ENCODE peak calls at places on chromosomes 13 and 19, in eight cellular contexts. One of them, this sample, is unnamed.

GRCh38 chr13:42384265-42384664 is 112.3 kb downstream of the AKAP11 start:
- DNase-seq in ovary: no peak
- DNase-seq in fibroblast of mammary gland: peak; percentile 40
- DNase-seq in left lung: no peak
- DNase-seq in fibroblast of the aortic adventitia: no peak
- DNase-seq in AG04450: no peak
- DNase-seq in PC-9: no peak
- DNase-seq in neural progenitor cell: no peak
- DNase-seq in this sample: no peak

GRCh38 chr19:23070353-23070781 is 46.5 kb upstream of the ZNF730 start:
- DNase-seq in neural progenitor cell: no peak
- DNase-seq in PC-9: no peak
- DNase-seq in AG04450: no peak
- DNase-seq in fibroblast of the aortic adventitia: peak; percentile 22
- DNase-seq in left lung: no peak
- DNase-seq in ovary: peak; percentile 61
- DNase-seq in fibroblast of mammary gland: peak; percentile 59
- DNase-seq in this sample: peak; percentile 68

GRCh38 chr13:101649490-101650126 is 197.1 kb downstream of the ITGBL1 start:
- DNase-seq in neural progenitor cell: no peak
- DNase-seq in PC-9: peak; percentile 95
- DNase-seq in AG04450: peak; percentile 3
- DNase-seq in ovary: no peak
- DNase-seq in fibroblast of mammary gland: peak; percentile 91
- DNase-seq in fibroblast of the aortic adventitia: peak; percentile 92
- DNase-seq in left lung: no peak
- DNase-seq in this sample: peak; percentile 90

GRCh38 chr13:20489185-20489820 is 36.4 kb downstream of the CRYL1 start:
- DNase-seq in neural progenitor cell: no peak
- DNase-seq in ovary: no peak
- DNase-seq in AG04450: no peak
- DNase-seq in fibroblast of mammary gland: peak; percentile 56
- DNase-seq in fibroblast of the aortic adventitia: no peak
- DNase-seq in PC-9: peak; percentile 53
- DNase-seq in left lung: no peak
- DNase-seq in this sample: no peak

GRCh38 chr13:109698779-109699178 is 87.6 kb downstream of the IRS2 start:
- DNase-seq in PC-9: no peak
- DNase-seq in neural progenitor cell: no peak
- DNase-seq in fibroblast of mammary gland: peak; percentile 85
- DNase-seq in fibroblast of the aortic adventitia: peak; percentile 46
- DNase-seq in left lung: no peak
- DNase-seq in ovary: no peak
- DNase-seq in AG04450: no peak
- DNase-seq in this sample: peak; percentile 59

GRCh38 chr19:10408511-10409291 is 5.4 kb upstream of the CDC37 start:
- DNase-seq in left lung: peak; percentile 77
- DNase-seq in PC-9: no peak
- DNase-seq in AG04450: no peak
- DNase-seq in fibroblast of the aortic adventitia: no peak
- DNase-seq in fibroblast of mammary gland: no peak
- DNase-seq in ovary: no peak
- DNase-seq in neural progenitor cell: no peak
- DNase-seq in this sample: no peak

GRCh38 chr13:104936304-104936703 is 1599.2 kb downstream of the EFNB2 start:
- DNase-seq in fibroblast of the aortic adventitia: no peak
- DNase-seq in left lung: no peak
- DNase-seq in fibroblast of mammary gland: no peak
- DNase-seq in AG04450: no peak
- DNase-seq in PC-9: no peak
- DNase-seq in neural progenitor cell: no peak
- DNase-seq in ovary: no peak
- DNase-seq in this sample: no peak

GRCh38 chr19:39032164-39032918 is at the start of gene FBXO27:
- DNase-seq in neural progenitor cell: peak; percentile 72
- DNase-seq in PC-9: peak; percentile 67
- DNase-seq in AG04450: no peak
- DNase-seq in fibroblast of the aortic adventitia: no peak
- DNase-seq in fibroblast of mammary gland: no peak
- DNase-seq in left lung: peak; percentile 75
- DNase-seq in ovary: peak; percentile 27
- DNase-seq in this sample: peak; percentile 17

GRCh38 chr13:49954674-49955455 is 18.7 kb upstream of the SPRYD7 start:
- DNase-seq in neural progenitor cell: no peak
- DNase-seq in ovary: no peak
- DNase-seq in PC-9: no peak
- DNase-seq in fibroblast of mammary gland: no peak
- DNase-seq in AG04450: no peak
- DNase-seq in fibroblast of the aortic adventitia: peak; percentile 25
- DNase-seq in left lung: no peak
- DNase-seq in this sample: peak; percentile 8

GRCh38 chr13:76764429-76764828 is 121.8 kb downstream of the KCTD12 start:
- DNase-seq in fibroblast of the aortic adventitia: peak; percentile 84
- DNase-seq in left lung: peak; percentile 21
- DNase-seq in fibroblast of mammary gland: peak; percentile 80
- DNase-seq in AG04450: no peak
- DNase-seq in neural progenitor cell: no peak
- DNase-seq in ovary: peak; percentile 51
- DNase-seq in PC-9: no peak
- DNase-seq in this sample: peak; percentile 50

GRCh38 chr13:63403726-63404125 is 1988.1 kb upstream of the PCDH20 start:
- DNase-seq in AG04450: no peak
- DNase-seq in PC-9: no peak
- DNase-seq in neural progenitor cell: no peak
- DNase-seq in ovary: no peak
- DNase-seq in left lung: no peak
- DNase-seq in fibroblast of the aortic adventitia: no peak
- DNase-seq in fibroblast of mammary gland: no peak
- DNase-seq in this sample: no peak

GRCh38 chr19:39498262-39499081 is at the start of gene DLL3:
- DNase-seq in fibroblast of the aortic adventitia: peak; percentile 6
- DNase-seq in AG04450: no peak
- DNase-seq in PC-9: no peak
- DNase-seq in ovary: no peak
- DNase-seq in left lung: no peak
- DNase-seq in fibroblast of mammary gland: peak; percentile 8
- DNase-seq in neural progenitor cell: peak; percentile 34
- DNase-seq in this sample: peak; percentile 49

GRCh38 chr19:30626567-30626966 is 254.4 kb downstream of the ZNF536 start:
- DNase-seq in PC-9: no peak
- DNase-seq in neural progenitor cell: no peak
- DNase-seq in left lung: peak; percentile 65
- DNase-seq in AG04450: no peak
- DNase-seq in fibroblast of the aortic adventitia: no peak
- DNase-seq in ovary: no peak
- DNase-seq in fibroblast of mammary gland: no peak
- DNase-seq in this sample: no peak

GRCh38 chr13:98986226-98986846 is 8.5 kb upstream of the DOCK9 start:
- DNase-seq in PC-9: no peak
- DNase-seq in left lung: no peak
- DNase-seq in neural progenitor cell: no peak
- DNase-seq in fibroblast of the aortic adventitia: no peak
- DNase-seq in ovary: no peak
- DNase-seq in AG04450: no peak
- DNase-seq in fibroblast of mammary gland: no peak
- DNase-seq in this sample: no peak
- TF ChIP-seq CTCF in PC-9: no peak
- TF ChIP-seq CTCF in left lung: no peak
- TF ChIP-seq CTCF in neural progenitor cell: no peak
- TF ChIP-seq CTCF in fibroblast of the aortic adventitia: no peak
- TF ChIP-seq CTCF in ovary: no peak
- TF ChIP-seq CTCF in AG04450: no peak
- TF ChIP-seq CTCF in fibroblast of mammary gland: no peak
- TF ChIP-seq CTCF in this sample: no peak

GRCh38 chr19:2782357-2782935 is 627 bp downstream of the SGTA start:
- DNase-seq in AG04450: no peak
- DNase-seq in neural progenitor cell: no peak
- DNase-seq in PC-9: no peak
- DNase-seq in left lung: no peak
- DNase-seq in fibroblast of mammary gland: no peak
- DNase-seq in ovary: no peak
- DNase-seq in fibroblast of the aortic adventitia: no peak
- DNase-seq in this sample: peak; percentile 26
- H3K4me3 ChIP-seq in AG04450: peak overlapping the region; percentile 99
- H3K4me3 ChIP-seq in neural progenitor cell: peak overlapping the region; percentile 76
- H3K4me3 ChIP-seq in PC-9: peak overlapping the region; percentile 72
- H3K4me3 ChIP-seq in left lung: peak overlapping the region; percentile 97
- H3K4me3 ChIP-seq in fibroblast of mammary gland: peak overlapping the region; percentile 96
- H3K4me3 ChIP-seq in ovary: peak overlapping the region; percentile 69
- H3K4me3 ChIP-seq in fibroblast of the aortic adventitia: peak overlapping the region; percentile 79
- H3K4me3 ChIP-seq in this sample: peak overlapping the region; percentile 85

GRCh38 chr13:31890946-31891345 is 140.6 kb upstream of the FRY start:
- DNase-seq in PC-9: no peak
- DNase-seq in ovary: no peak
- DNase-seq in fibroblast of mammary gland: no peak
- DNase-seq in fibroblast of the aortic adventitia: peak; percentile 54
- DNase-seq in neural progenitor cell: no peak
- DNase-seq in left lung: no peak
- DNase-seq in AG04450: no peak
- DNase-seq in this sample: no peak
- TF ChIP-seq CTCF in PC-9: no peak
- TF ChIP-seq CTCF in ovary: no peak
- TF ChIP-seq CTCF in fibroblast of mammary gland: no peak
- TF ChIP-seq CTCF in fibroblast of the aortic adventitia: no peak
- TF ChIP-seq CTCF in neural progenitor cell: no peak
- TF ChIP-seq CTCF in left lung: no peak
- TF ChIP-seq CTCF in AG04450: no peak
- TF ChIP-seq CTCF in this sample: no peak

GRCh38 chr13:28231642-28232041 is 93.3 kb downstream of the PAN3 start:
- DNase-seq in fibroblast of mammary gland: no peak
- DNase-seq in PC-9: no peak
- DNase-seq in neural progenitor cell: no peak
- DNase-seq in fibroblast of the aortic adventitia: no peak
- DNase-seq in AG04450: no peak
- DNase-seq in left lung: no peak
- DNase-seq in ovary: no peak
- DNase-seq in this sample: no peak
- H3K4me3 ChIP-seq in fibroblast of mammary gland: no peak overlapping the region
- H3K4me3 ChIP-seq in PC-9: no peak overlapping the region
- H3K4me3 ChIP-seq in neural progenitor cell: no peak overlapping the region
- H3K4me3 ChIP-seq in fibroblast of the aortic adventitia: no peak overlapping the region
- H3K4me3 ChIP-seq in AG04450: no peak overlapping the region
- H3K4me3 ChIP-seq in left lung: no peak overlapping the region
- H3K4me3 ChIP-seq in ovary: no peak overlapping the region
- H3K4me3 ChIP-seq in this sample: no peak overlapping the region

DNA sequence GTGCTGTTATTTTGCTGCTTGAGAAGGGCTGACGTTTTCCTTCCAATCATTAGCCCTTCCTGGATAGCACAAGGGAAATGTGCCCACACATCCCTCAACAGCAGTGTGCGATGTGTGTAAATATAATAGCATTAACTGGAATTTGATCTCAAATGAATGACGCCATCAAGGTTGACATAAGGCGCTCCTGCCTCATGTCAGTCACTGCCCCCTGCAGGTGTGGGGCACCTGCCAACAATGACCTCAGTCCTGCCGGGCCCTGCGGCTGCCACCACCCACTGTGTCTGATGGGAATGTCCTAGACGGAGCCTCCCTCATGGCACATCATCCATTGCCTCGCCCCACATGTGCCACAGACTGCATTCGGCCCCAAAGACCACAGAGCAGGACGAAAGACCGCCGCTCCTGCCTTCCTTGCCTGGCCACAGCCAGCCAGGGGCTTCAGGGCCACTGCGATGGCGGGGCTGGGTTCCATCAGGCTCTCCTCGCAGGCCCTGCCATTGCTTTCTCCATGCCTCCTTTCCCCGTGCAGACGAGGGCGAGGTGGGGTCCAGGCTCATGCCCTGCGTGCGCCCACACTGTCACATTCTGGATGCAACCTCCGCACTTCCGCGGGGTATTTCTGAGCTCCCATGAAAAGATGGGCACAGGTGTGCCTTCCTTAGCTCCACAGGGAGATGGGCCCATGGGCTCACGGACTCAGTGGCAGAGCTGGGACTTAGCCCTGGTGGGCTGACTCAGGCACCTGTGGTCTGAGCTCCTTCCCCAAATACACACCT is 146.7 kb downstream of the SOX1 start:
- DNase-seq in AG04450: no peak
- DNase-seq in fibroblast of mammary gland: no peak
- DNase-seq in neural progenitor cell: no peak
- DNase-seq in fibroblast of the aortic adventitia: no peak
- DNase-seq in PC-9: peak; percentile 33
- DNase-seq in left lung: no peak
- DNase-seq in ovary: no peak
- DNase-seq in this sample: no peak
- TF ChIP-seq CTCF in AG04450: no peak
- TF ChIP-seq CTCF in fibroblast of mammary gland: no peak
- TF ChIP-seq CTCF in neural progenitor cell: no peak
- TF ChIP-seq CTCF in fibroblast of the aortic adventitia: no peak
- TF ChIP-seq CTCF in PC-9: no peak
- TF ChIP-seq CTCF in left lung: no peak
- TF ChIP-seq CTCF in ovary: no peak
- TF ChIP-seq CTCF in this sample: no peak

This sample was measured in foreskin fibroblast.